ENCODE peak calls at places on chromosomes 13 and 19, in nine cellular contexts. One of them, this sample, is unnamed.

GRCh38 chr13:65488606-65489005 is 1741.5 kb downstream of the PCDH9 start:
- DNase-seq in nephron progenitor cell: no peak
- DNase-seq in ascending aorta: no peak
- DNase-seq in OCI-LY7: no peak
- DNase-seq in CD8-positive, alpha-beta T cell: no peak
- DNase-seq in B cell: no peak
- DNase-seq in fibroblast of pulmonary artery: no peak
- DNase-seq in upper lobe of right lung: no peak
- DNase-seq in SK-N-SH: no peak
- DNase-seq in this sample: no peak

GRCh38 chr19:41541990-41542584 is 33.9 kb upstream of the CEACAM21 start:
- DNase-seq in nephron progenitor cell: peak
- DNase-seq in ascending aorta: no peak
- DNase-seq in OCI-LY7: peak
- DNase-seq in CD8-positive, alpha-beta T cell: peak
- DNase-seq in B cell: peak
- DNase-seq in fibroblast of pulmonary artery: peak
- DNase-seq in upper lobe of right lung: peak
- DNase-seq in SK-N-SH: peak
- DNase-seq in this sample: peak

GRCh38 chr13:83286737-83287136 is 595.5 kb downstream of the SLITRK1 start:
- DNase-seq in nephron progenitor cell: no peak
- DNase-seq in ascending aorta: no peak
- DNase-seq in OCI-LY7: no peak
- DNase-seq in CD8-positive, alpha-beta T cell: no peak
- DNase-seq in B cell: no peak
- DNase-seq in fibroblast of pulmonary artery: peak
- DNase-seq in upper lobe of right lung: no peak
- DNase-seq in SK-N-SH: no peak
- DNase-seq in this sample: peak

GRCh38 chr19:10766681-10767201 is 48.9 kb downstream of the DNM2 start:
- DNase-seq in nephron progenitor cell: no peak
- DNase-seq in ascending aorta: no peak
- DNase-seq in OCI-LY7: no peak
- DNase-seq in CD8-positive, alpha-beta T cell: no peak
- DNase-seq in B cell: no peak
- DNase-seq in fibroblast of pulmonary artery: peak
- DNase-seq in upper lobe of right lung: no peak
- DNase-seq in SK-N-SH: peak
- DNase-seq in this sample: no peak

GRCh38 chr13:61777281-61777680 is 361.6 kb upstream of the PCDH20 start:
- DNase-seq in nephron progenitor cell: no peak
- DNase-seq in ascending aorta: no peak
- DNase-seq in OCI-LY7: no peak
- DNase-seq in CD8-positive, alpha-beta T cell: no peak
- DNase-seq in B cell: no peak
- DNase-seq in fibroblast of pulmonary artery: peak
- DNase-seq in upper lobe of right lung: no peak
- DNase-seq in SK-N-SH: peak
- DNase-seq in this sample: no peak

GRCh38 chr13:75316427-75316826 is 165.5 kb downstream of the TBC1D4 start:
- DNase-seq in nephron progenitor cell: no peak
- DNase-seq in ascending aorta: no peak
- DNase-seq in OCI-LY7: no peak
- DNase-seq in CD8-positive, alpha-beta T cell: no peak
- DNase-seq in B cell: no peak
- DNase-seq in fibroblast of pulmonary artery: peak
- DNase-seq in upper lobe of right lung: no peak
- DNase-seq in SK-N-SH: no peak
- DNase-seq in this sample: peak

GRCh38 chr13:29521336-29521735 is 74.2 kb downstream of the SLC7A1 start:
- DNase-seq in nephron progenitor cell: no peak
- DNase-seq in ascending aorta: no peak
- DNase-seq in OCI-LY7: no peak
- DNase-seq in CD8-positive, alpha-beta T cell: no peak
- DNase-seq in B cell: no peak
- DNase-seq in fibroblast of pulmonary artery: no peak
- DNase-seq in upper lobe of right lung: no peak
- DNase-seq in SK-N-SH: no peak
- DNase-seq in this sample: no peak

GRCh38 chr13:82330499-82330898 is 1551.8 kb downstream of the SLITRK1 start:
- DNase-seq in nephron progenitor cell: no peak
- DNase-seq in ascending aorta: no peak
- DNase-seq in OCI-LY7: peak
- DNase-seq in CD8-positive, alpha-beta T cell: no peak
- DNase-seq in B cell: no peak
- DNase-seq in fibroblast of pulmonary artery: peak
- DNase-seq in upper lobe of right lung: no peak
- DNase-seq in SK-N-SH: no peak
- DNase-seq in this sample: no peak

GRCh38 chr19:44892932-44893331 is 1.9 kb downstream of the TOMM40 start:
- DNase-seq in nephron progenitor cell: no peak
- DNase-seq in ascending aorta: no peak
- DNase-seq in OCI-LY7: no peak
- DNase-seq in CD8-positive, alpha-beta T cell: no peak
- DNase-seq in B cell: no peak
- DNase-seq in fibroblast of pulmonary artery: no peak
- DNase-seq in upper lobe of right lung: no peak
- DNase-seq in SK-N-SH: no peak
- DNase-seq in this sample: no peak

GRCh38 chr13:83386609-83387008 is 495.7 kb downstream of the SLITRK1 start:
- DNase-seq in nephron progenitor cell: no peak
- DNase-seq in ascending aorta: no peak
- DNase-seq in OCI-LY7: no peak
- DNase-seq in CD8-positive, alpha-beta T cell: no peak
- DNase-seq in B cell: no peak
- DNase-seq in fibroblast of pulmonary artery: no peak
- DNase-seq in upper lobe of right lung: no peak
- DNase-seq in SK-N-SH: no peak
- DNase-seq in this sample: no peak

GRCh38 chr19:988510-988909 is 4.4 kb downstream of the WDR18 start:
- DNase-seq in nephron progenitor cell: no peak
- DNase-seq in ascending aorta: no peak
- DNase-seq in OCI-LY7: no peak
- DNase-seq in CD8-positive, alpha-beta T cell: no peak
- DNase-seq in B cell: no peak
- DNase-seq in fibroblast of pulmonary artery: no peak
- DNase-seq in upper lobe of right lung: no peak
- DNase-seq in SK-N-SH: no peak
- DNase-seq in this sample: no peak

GRCh38 chr19:10881403-10882107 is 10.2 kb downstream of the CARM1 start:
- DNase-seq in nephron progenitor cell: peak
- DNase-seq in ascending aorta: no peak
- DNase-seq in OCI-LY7: no peak
- DNase-seq in CD8-positive, alpha-beta T cell: no peak
- DNase-seq in B cell: no peak
- DNase-seq in fibroblast of pulmonary artery: no peak
- DNase-seq in upper lobe of right lung: no peak
- DNase-seq in SK-N-SH: peak
- DNase-seq in this sample: no peak

GRCh38 chr13:30290812-30291436 is 16.4 kb downstream of the KATNAL1 start:
- DNase-seq in nephron progenitor cell: no peak
- DNase-seq in ascending aorta: no peak
- DNase-seq in OCI-LY7: no peak
- DNase-seq in CD8-positive, alpha-beta T cell: no peak
- DNase-seq in B cell: no peak
- DNase-seq in fibroblast of pulmonary artery: no peak
- DNase-seq in upper lobe of right lung: no peak
- DNase-seq in SK-N-SH: no peak
- DNase-seq in this sample: no peak

GRCh38 chr13:31069808-31070544 is 91.7 kb downstream of the HSPH1 start:
- DNase-seq in nephron progenitor cell: no peak
- DNase-seq in ascending aorta: no peak
- DNase-seq in OCI-LY7: no peak
- DNase-seq in CD8-positive, alpha-beta T cell: no peak
- DNase-seq in B cell: no peak
- DNase-seq in fibroblast of pulmonary artery: no peak
- DNase-seq in upper lobe of right lung: no peak
- DNase-seq in SK-N-SH: no peak
- DNase-seq in this sample: no peak

GRCh38 chr13:33375421-33375820 is 89.9 kb upstream of the STARD13 start:
- DNase-seq in nephron progenitor cell: no peak
- DNase-seq in ascending aorta: no peak
- DNase-seq in OCI-LY7: no peak
- DNase-seq in CD8-positive, alpha-beta T cell: no peak
- DNase-seq in B cell: no peak
- DNase-seq in fibroblast of pulmonary artery: no peak
- DNase-seq in upper lobe of right lung: no peak
- DNase-seq in SK-N-SH: no peak
- DNase-seq in this sample: no peak
- TF ChIP-seq CTCF in nephron progenitor cell: no peak
- TF ChIP-seq CTCF in ascending aorta: no peak
- TF ChIP-seq CTCF in OCI-LY7: no peak
- TF ChIP-seq CTCF in CD8-positive, alpha-beta T cell: no peak
- TF ChIP-seq CTCF in B cell: no peak
- TF ChIP-seq CTCF in fibroblast of pulmonary artery: no peak
- TF ChIP-seq CTCF in upper lobe of right lung: no peak
- TF ChIP-seq CTCF in SK-N-SH: no peak
- TF ChIP-seq CTCF in this sample: no peak

GRCh38 chr13:73704587-73704986 is 429.6 kb downstream of the KLF12 start:
- DNase-seq in nephron progenitor cell: no peak
- DNase-seq in ascending aorta: no peak
- DNase-seq in OCI-LY7: no peak
- DNase-seq in CD8-positive, alpha-beta T cell: no peak
- DNase-seq in B cell: no peak
- DNase-seq in fibroblast of pulmonary artery: no peak
- DNase-seq in upper lobe of right lung: no peak
- DNase-seq in SK-N-SH: no peak
- DNase-seq in this sample: no peak
- TF ChIP-seq CTCF in nephron progenitor cell: no peak
- TF ChIP-seq CTCF in ascending aorta: no peak
- TF ChIP-seq CTCF in OCI-LY7: no peak
- TF ChIP-seq CTCF in CD8-positive, alpha-beta T cell: no peak
- TF ChIP-seq CTCF in B cell: no peak
- TF ChIP-seq CTCF in fibroblast of pulmonary artery: no peak
- TF ChIP-seq CTCF in upper lobe of right lung: no peak
- TF ChIP-seq CTCF in SK-N-SH: no peak
- TF ChIP-seq CTCF in this sample: no peak

GRCh38 chr13:46603165-46603603 is 50.2 kb downstream of the LRCH1 start:
- DNase-seq in nephron progenitor cell: no peak
- DNase-seq in ascending aorta: no peak
- DNase-seq in OCI-LY7: peak
- DNase-seq in CD8-positive, alpha-beta T cell: no peak
- DNase-seq in B cell: no peak
- DNase-seq in fibroblast of pulmonary artery: peak
- DNase-seq in upper lobe of right lung: no peak
- DNase-seq in SK-N-SH: no peak
- DNase-seq in this sample: no peak
- TF ChIP-seq CTCF in nephron progenitor cell: peak
- TF ChIP-seq CTCF in ascending aorta: no peak
- TF ChIP-seq CTCF in OCI-LY7: peak
- TF ChIP-seq CTCF in CD8-positive, alpha-beta T cell: no peak
- TF ChIP-seq CTCF in B cell: no peak
- TF ChIP-seq CTCF in fibroblast of pulmonary artery: peak
- TF ChIP-seq CTCF in upper lobe of right lung: peak
- TF ChIP-seq CTCF in SK-N-SH: peak
- TF ChIP-seq CTCF in this sample: peak

DNA sequence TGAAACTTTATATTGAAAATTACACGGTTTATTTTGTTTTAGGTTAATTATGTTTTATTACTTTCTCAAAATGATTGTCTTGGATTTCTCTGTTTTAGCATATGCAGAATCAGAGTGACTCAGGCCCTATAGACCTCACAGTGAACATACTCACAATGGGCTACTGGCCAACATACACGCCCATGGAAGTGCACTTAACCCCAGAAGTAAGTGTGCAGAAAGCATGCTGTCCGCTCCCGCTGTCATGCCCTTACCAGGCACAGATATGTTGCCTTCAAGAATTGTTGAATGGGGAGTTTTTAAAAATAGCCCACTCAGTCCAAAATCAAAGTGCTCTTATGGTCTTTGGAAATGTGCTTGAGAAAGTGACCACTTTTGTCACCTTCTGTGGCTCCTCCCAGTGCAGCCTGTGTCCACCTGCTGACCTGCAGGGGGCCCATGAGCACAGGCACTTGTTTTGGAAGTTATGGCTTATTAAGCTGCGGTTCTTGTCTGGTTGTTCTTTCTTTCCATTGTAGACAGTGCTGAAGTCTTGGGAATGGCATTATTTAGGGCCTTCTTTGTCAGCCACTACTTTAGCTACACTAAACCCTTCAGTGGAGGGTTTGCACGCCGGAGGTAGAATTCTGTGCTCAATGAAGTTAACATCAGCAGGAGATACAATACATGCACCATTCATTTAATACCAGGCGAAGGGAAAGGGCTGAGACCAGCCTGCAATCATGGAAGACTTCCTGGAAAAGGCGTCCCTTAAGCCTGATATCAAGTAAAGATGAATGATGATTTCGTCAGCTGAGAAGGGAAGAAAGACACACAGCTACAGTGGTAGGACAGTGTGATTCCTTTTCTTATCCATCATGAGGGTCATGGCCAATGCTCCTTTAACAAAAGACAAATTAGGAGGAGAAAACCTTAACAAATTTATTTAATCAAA is 36.7 kb downstream of the CUL4A start:
- DNase-seq in nephron progenitor cell: peak
- DNase-seq in ascending aorta: no peak
- DNase-seq in OCI-LY7: no peak
- DNase-seq in CD8-positive, alpha-beta T cell: no peak
- DNase-seq in B cell: no peak
- DNase-seq in fibroblast of pulmonary artery: peak
- DNase-seq in upper lobe of right lung: no peak
- DNase-seq in SK-N-SH: no peak
- DNase-seq in this sample: no peak
- TF ChIP-seq CTCF in nephron progenitor cell: no peak
- TF ChIP-seq CTCF in ascending aorta: no peak
- TF ChIP-seq CTCF in OCI-LY7: no peak
- TF ChIP-seq CTCF in CD8-positive, alpha-beta T cell: no peak
- TF ChIP-seq CTCF in B cell: no peak
- TF ChIP-seq CTCF in fibroblast of pulmonary artery: peak
- TF ChIP-seq CTCF in upper lobe of right lung: peak
- TF ChIP-seq CTCF in SK-N-SH: peak
- TF ChIP-seq CTCF in this sample: peak

DNA sequence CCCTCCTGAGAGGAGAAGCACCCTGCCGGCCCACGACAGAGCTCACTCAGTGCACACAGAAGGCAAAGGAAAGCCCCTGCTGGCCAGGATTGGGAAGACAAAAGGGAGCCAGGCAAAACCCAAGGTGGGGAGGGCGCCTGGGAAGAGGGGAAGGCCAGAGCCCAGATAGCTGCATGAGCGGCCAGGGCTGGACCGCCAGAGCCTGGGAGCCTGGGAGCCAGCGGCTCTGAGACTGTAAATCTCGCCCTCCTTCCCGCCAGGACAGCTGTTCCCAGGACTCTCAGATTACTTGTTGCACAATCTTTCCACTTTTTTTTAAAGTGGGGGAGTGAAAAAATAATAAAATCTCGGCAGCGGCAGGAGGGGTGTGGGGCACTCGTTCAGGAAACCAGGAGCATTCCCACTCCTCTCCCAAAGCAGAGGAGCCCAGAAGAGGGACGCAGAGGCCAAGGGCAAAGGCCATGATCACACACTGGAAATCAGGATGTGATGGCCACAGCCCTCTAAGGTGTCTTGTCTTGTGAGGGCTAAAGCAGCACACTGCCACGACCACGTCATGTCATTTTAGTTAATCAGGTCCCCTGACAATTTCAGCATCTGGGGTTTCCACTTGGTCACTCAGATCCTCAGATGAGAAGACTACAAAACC is 19.6 kb upstream of the EPHX3 start:
- DNase-seq in nephron progenitor cell: peak
- DNase-seq in ascending aorta: peak
- DNase-seq in OCI-LY7: no peak
- DNase-seq in CD8-positive, alpha-beta T cell: no peak
- DNase-seq in B cell: no peak
- DNase-seq in fibroblast of pulmonary artery: peak
- DNase-seq in upper lobe of right lung: no peak
- DNase-seq in SK-N-SH: peak
- DNase-seq in this sample: peak
- TF ChIP-seq CTCF in nephron progenitor cell: peak
- TF ChIP-seq CTCF in ascending aorta: peak
- TF ChIP-seq CTCF in OCI-LY7: no peak
- TF ChIP-seq CTCF in CD8-positive, alpha-beta T cell: no peak
- TF ChIP-seq CTCF in B cell: no peak
- TF ChIP-seq CTCF in fibroblast of pulmonary artery: peak
- TF ChIP-seq CTCF in upper lobe of right lung: peak
- TF ChIP-seq CTCF in SK-N-SH: peak
- TF ChIP-seq CTCF in this sample: peak

This sample was measured in fibroblast of villous mesenchyme.